ENCODE peak calls at places on chromosomes 13 and 19, in eight cellular contexts. F, A, D, Y, L, M, T and X are unnamed samples.

GRCh38 chr13:63396746-63397145 is 1981.1 kb upstream of the PCDH20 start:
- DNase-seq in F (no peak), A (no peak), D (no peak), Y (no peak), L (no peak), M (no peak), T (no peak), X (no peak)

GRCh38 chr19:4622695-4623421 is 16.5 kb upstream of the TNFAIP8L1 start:
- DNase-seq in F (no peak), A (no peak), D (no peak), Y (no peak), L (no peak), M (no peak), T (no peak), X (no peak)

GRCh38 chr19:32824906-32825608 is 44.5 kb downstream of the SLC7A9 start:
- DNase-seq in F (no peak), A (no peak), D (no peak), Y (no peak), L (no peak), M (no peak), T (no peak), X (no peak)

GRCh38 chr13:20901668-20902437 is 693 bp downstream of the XPO4 start:
- DNase-seq in F (peak), A (no peak), D (no peak), Y (peak), L (peak), M (peak), T (no peak), X (peak)

GRCh38 chr13:88526186-88526852 is 855.1 kb downstream of the SLITRK5 start:
- DNase-seq in F (no peak), A (no peak), D (no peak), Y (no peak), L (no peak), M (no peak), T (no peak), X (no peak)

GRCh38 chr19:44738603-44739585 is 9.6 kb upstream of the BCL3 start:
- DNase-seq in F (peak), A (no peak), D (no peak), Y (no peak), L (no peak), M (no peak), T (no peak), X (no peak)

GRCh38 chr19:9940778-9941177 is 4.5 kb upstream of the OLFM2 start:
- DNase-seq in F (no peak), A (no peak), D (no peak), Y (no peak), L (no peak), M (peak), T (no peak), X (peak)

GRCh38 chr19:6930190-6930589 is 42.8 kb downstream of the ADGRE1 start:
- DNase-seq in F (no peak), A (no peak), D (no peak), Y (peak), L (no peak), M (no peak), T (no peak), X (no peak)

GRCh38 chr13:31793246-31793645 is 53.9 kb downstream of the RXFP2 start:
- DNase-seq in F (no peak), A (no peak), D (peak), Y (no peak), L (no peak), M (peak), T (peak), X (peak)

GRCh38 chr13:112354330-112355273 is 21.6 kb upstream of the SPACA7 start:
- DNase-seq in F (no peak), A (no peak), D (no peak), Y (no peak), L (no peak), M (no peak), T (no peak), X (no peak)

GRCh38 chr19:14300281-14300680 is 81.0 kb upstream of the ADGRE5 start:
- DNase-seq in F (no peak), A (no peak), D (no peak), Y (no peak), L (peak), M (no peak), T (no peak), X (no peak)

GRCh38 chr19:11624064-11624463 is 26.8 kb downstream of the ZNF627 start:
- DNase-seq in F (no peak), A (no peak), D (peak), Y (peak), L (no peak), M (peak), T (peak), X (peak)

GRCh38 chr19:1243768-1244692 is 2.5 kb downstream of the ATP5F1D start:
- DNase-seq in F (peak), A (peak), D (no peak), Y (peak), L (no peak), M (peak), T (no peak), X (peak)

GRCh38 chr19:1768248-1768647 is 14.9 kb downstream of the ONECUT3 start:
- DNase-seq in F (no peak), A (no peak), D (no peak), Y (no peak), L (no peak), M (peak), T (no peak), X (no peak)

GRCh38 chr19:5805465-5806132 is 732 bp downstream of the NRTN start:
- DNase-seq in F (peak), A (peak), D (no peak), Y (peak), L (no peak), M (peak), T (no peak), X (peak)

GRCh38 chr19:18086590-18087138 is at the start of gene IL12RB1:
- DNase-seq in F (no peak), A (no peak), D (no peak), Y (peak), L (no peak), M (no peak), T (no peak), X (no peak)

DNA sequence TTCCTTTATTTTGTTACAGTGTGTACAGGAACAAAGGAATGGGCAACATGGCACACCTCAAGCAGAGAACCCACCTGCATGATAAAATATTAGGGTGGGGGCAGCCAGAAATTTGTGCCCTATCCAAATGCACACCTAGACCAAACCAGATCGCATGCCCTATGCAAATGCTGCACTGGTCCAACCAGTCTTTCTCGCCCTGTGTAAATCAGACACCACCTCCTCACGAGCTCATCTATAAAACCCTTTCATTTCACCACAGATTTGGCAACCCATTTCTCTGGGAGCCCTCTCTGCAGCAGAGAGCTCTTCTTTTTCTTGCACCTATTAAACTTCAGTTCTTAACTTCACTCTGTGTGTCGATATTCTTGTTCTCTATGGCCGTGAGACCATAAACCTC is 1559.2 kb downstream of the SLITRK1 start:
- DNase-seq in F (no peak), A (no peak), D (no peak), Y (no peak), L (no peak), M (no peak), T (no peak), X (no peak)
- H3K4me3 ChIP-seq in F (no peak), A (no peak), D (no peak), Y (no peak), L (no peak), M (no peak), T (no peak), X (no peak)

GRCh38 chr13:48532473-48533206 is at the start of gene RCBTB2:
- DNase-seq in F (peak), A (peak), D (peak), Y (peak), L (peak), M (peak), T (peak), X (peak)
- TF ChIP-seq CTCF in F (no peak), A (no peak), D (no peak), Y (no peak), L (no peak), M (no peak), T (peak), X (no peak)

GRCh38 chr19:48511800-48512503 is at the start of gene LMTK3:
- DNase-seq in F (no peak), A (no peak), D (no peak), Y (no peak), L (no peak), M (peak), T (no peak), X (no peak)

GRCh38 chr19:48512504-48513288 is 1.1 kb upstream of the LMTK3 start:
- DNase-seq in F (no peak), A (no peak), D (no peak), Y (no peak), L (no peak), M (no peak), T (no peak), X (no peak)

GRCh38 chr19:48509467-48510194 is 2.0 kb downstream of the LMTK3 start:
- DNase-seq in F (no peak), A (no peak), D (no peak), Y (no peak), L (no peak), M (peak), T (no peak), X (no peak)

GRCh38 chr19:48510421-48511268 is 990 bp downstream of the LMTK3 start:
- DNase-seq in F (no peak), A (peak), D (no peak), Y (peak), L (no peak), M (peak), T (no peak), X (no peak)

GRCh38 chr19:48511321-48511731 is 309 bp downstream of the LMTK3 start:
- DNase-seq in F (no peak), A (no peak), D (no peak), Y (no peak), L (no peak), M (no peak), T (no peak), X (no peak)
- H3K4me3 ChIP-seq in F (no peak), A (peak), D (no peak), Y (no peak), L (no peak), M (no peak), T (no peak), X (no peak)

GRCh38 chr13:23871616-23872220 is 17.5 kb downstream of the MIPEP start:
- DNase-seq in F (no peak), A (no peak), D (no peak), Y (peak), L (no peak), M (peak), T (no peak), X (peak)

GRCh38 chr13:23881408-23881785 is 7.8 kb downstream of the MIPEP start:
- DNase-seq in F (no peak), A (no peak), D (no peak), Y (no peak), L (no peak), M (no peak), T (no peak), X (no peak)

GRCh38 chr13:23870356-23871146 is 18.6 kb downstream of the MIPEP start:
- DNase-seq in F (no peak), A (no peak), D (no peak), Y (no peak), L (no peak), M (peak), T (no peak), X (peak)

GRCh38 chr13:23876265-23876664 is 12.9 kb downstream of the MIPEP start:
- DNase-seq in F (no peak), A (no peak), D (no peak), Y (peak), L (no peak), M (peak), T (no peak), X (peak)
- TF ChIP-seq CTCF in F (no peak), A (peak), D (peak), Y (peak), L (peak), M (peak), T (peak), X (peak)

GRCh38 chr19:41997851-41998229 is 3.8 kb upstream of the ATP1A3 start:
- DNase-seq in F (peak), A (no peak), D (no peak), Y (no peak), L (no peak), M (no peak), T (no peak), X (no peak)

GRCh38 chr19:41999071-41999877 is 5.2 kb upstream of the ATP1A3 start:
- DNase-seq in F (peak), A (peak), D (no peak), Y (no peak), L (no peak), M (no peak), T (no peak), X (no peak)

GRCh38 chr19:41998246-41999020 is 4.4 kb upstream of the ATP1A3 start:
- DNase-seq in F (peak), A (no peak), D (no peak), Y (peak), L (peak), M (peak), T (no peak), X (peak)

GRCh38 chr19:41995959-41996797 is 2.1 kb upstream of the ATP1A3 start:
- DNase-seq in F (peak), A (no peak), D (no peak), Y (no peak), L (no peak), M (no peak), T (no peak), X (no peak)

GRCh38 chr19:41997121-41997850 is 3.3 kb upstream of the ATP1A3 start:
- DNase-seq in F (peak), A (no peak), D (no peak), Y (peak), L (no peak), M (peak), T (no peak), X (peak)
- H3K4me3 ChIP-seq in F (no peak), A (peak), D (no peak), Y (no peak), L (no peak), M (no peak), T (no peak), X (no peak)